ENCODE peak calls at places on chromosomes 6 and 20, in eight cellular contexts. L is NCI-H1092 treated with DMSO at 0.1 percent for 48 hours; B is cardiac muscle cell; C is stimulated activated CD4-positive, alpha-beta T cell treated with anti-CD3 and anti-CD28 coated beads, Interleukin-15, amount 100 ng/mL, for 1 hour; E is heart right ventricle; O is A172; U is left ventricle myocardium inferior; W is NCI-H2081. H is an unnamed sample.
A peak's percentile ranks its signal among the peaks of the same experiment; 100 is the strongest.

GRCh38 chr20:43821795-43822194 is 92.9 kb upstream of the TOX2 start:
- DNase-seq in C (no peak), B (peak; percentile 41), L (no peak), O (no peak), U (no peak), E (no peak), W (no peak), H (no peak)

GRCh38 chr6:132797975-132798819 is at the start of gene SLC18B1:
- DNase-seq in W (peak; percentile 52), B (peak; percentile 44), E (peak; percentile 67), L (peak; percentile 14), C (no peak), O (peak; percentile 25), U (peak; percentile 60), H (peak; percentile 35)

GRCh38 chr6:18102783-18103509 is 19.5 kb downstream of the NHLRC1 start:
- DNase-seq in O (no peak), L (no peak), E (no peak), W (no peak), U (no peak), C (no peak), B (no peak), H (no peak)

GRCh38 chr6:18823782-18824386 is 436.7 kb downstream of the RNF144B start:
- DNase-seq in L (no peak), B (peak; percentile 11), O (peak; percentile 26), C (no peak), W (peak; percentile 2), E (no peak), U (no peak), H (no peak)

GRCh38 chr20:52056203-52057062 is 135.1 kb downstream of the ZFP64 start:
- DNase-seq in C (no peak), E (no peak), L (no peak), W (no peak), B (peak; percentile 64), O (peak; percentile 91), U (no peak), H (no peak)

GRCh38 chr6:111725446-111726112 is 119.9 kb upstream of the TRAF3IP2 start:
- DNase-seq in B (no peak), W (no peak), C (no peak), L (no peak), O (no peak), U (no peak), E (no peak), H (no peak)

GRCh38 chr6:45423111-45423900 is 45.6 kb upstream of the SUPT3H start:
- DNase-seq in E (peak; percentile 37), U (peak; percentile 30), B (peak; percentile 45), W (no peak), L (no peak), O (no peak), C (no peak), H (no peak)

GRCh38 chr6:134316733-134317431 is 1.0 kb downstream of the SGK1 start:
- DNase-seq in C (no peak), O (no peak), B (peak; percentile 15), U (no peak), W (no peak), L (no peak), E (no peak), H (no peak)